ENCODE peak calls at places on chromosome 19, in five cellular contexts. One of them, this sample, is unnamed.

GRCh38 chr19:37551123-37551993 is 43.2 kb downstream of the ZNF571 start:
- DNase-seq in AML-193: no peak
- DNase-seq in NCI-H524: no peak
- DNase-seq in SHP77: no peak
- DNase-seq in HFFc6: no peak
- DNase-seq in this sample: peak

GRCh38 chr19:863305-863620 is 3.8 kb downstream of the CFD start:
- DNase-seq in AML-193: no peak
- DNase-seq in NCI-H524: no peak
- DNase-seq in SHP77: no peak
- DNase-seq in HFFc6: no peak
- DNase-seq in this sample: no peak

GRCh38 chr19:12687496-12688196 is at the start of gene GNG14:
- DNase-seq in AML-193: no peak
- DNase-seq in NCI-H524: peak
- DNase-seq in SHP77: no peak
- DNase-seq in HFFc6: no peak
- DNase-seq in this sample: no peak

GRCh38 chr19:2494084-2494446 is 18.1 kb downstream of the GADD45B start:
- DNase-seq in AML-193: no peak
- DNase-seq in NCI-H524: no peak
- DNase-seq in SHP77: no peak
- DNase-seq in HFFc6: peak
- DNase-seq in this sample: no peak

GRCh38 chr19:3509566-3509989 is 3.5 kb downstream of the FZR1 start:
- DNase-seq in AML-193: no peak
- DNase-seq in NCI-H524: no peak
- DNase-seq in SHP77: no peak
- DNase-seq in HFFc6: peak
- DNase-seq in this sample: no peak

GRCh38 chr19:31626941-31627340 is 277.7 kb upstream of the TSHZ3 start:
- DNase-seq in AML-193: no peak
- DNase-seq in NCI-H524: no peak
- DNase-seq in SHP77: no peak
- DNase-seq in HFFc6: no peak
- DNase-seq in this sample: no peak

GRCh38 chr19:43525836-43526771 is 897 bp downstream of the ETHE1 start:
- DNase-seq in AML-193: peak
- DNase-seq in NCI-H524: no peak
- DNase-seq in SHP77: no peak
- DNase-seq in HFFc6: no peak
- DNase-seq in this sample: no peak

GRCh38 chr19:1001538-1002166 is 1.4 kb downstream of the GRIN3B start:
- DNase-seq in AML-193: peak
- DNase-seq in NCI-H524: peak
- DNase-seq in SHP77: no peak
- DNase-seq in HFFc6: no peak
- DNase-seq in this sample: no peak

GRCh38 chr19:485122-485521 is 11.2 kb upstream of the MADCAM1 start:
- DNase-seq in AML-193: no peak
- DNase-seq in NCI-H524: peak
- DNase-seq in SHP77: no peak
- DNase-seq in HFFc6: no peak
- DNase-seq in this sample: no peak

GRCh38 chr19:1266818-1267440 is 2.2 kb upstream of the CIRBP start:
- DNase-seq in AML-193: peak
- DNase-seq in NCI-H524: peak
- DNase-seq in SHP77: no peak
- DNase-seq in HFFc6: peak
- DNase-seq in this sample: no peak

GRCh38 chr19:34675919-34676318 is 1.0 kb downstream of the SCGB2B2 start:
- DNase-seq in AML-193: no peak
- DNase-seq in NCI-H524: no peak
- DNase-seq in SHP77: no peak
- DNase-seq in HFFc6: no peak
- DNase-seq in this sample: no peak

GRCh38 chr19:41537789-41538188 is 38.2 kb upstream of the CEACAM21 start:
- DNase-seq in AML-193: peak
- DNase-seq in NCI-H524: no peak
- DNase-seq in SHP77: no peak
- DNase-seq in HFFc6: peak
- DNase-seq in this sample: no peak

GRCh38 chr19:55457683-55458457 is 3.6 kb downstream of the ISOC2 start:
- DNase-seq in AML-193: no peak
- DNase-seq in NCI-H524: no peak
- DNase-seq in SHP77: no peak
- DNase-seq in HFFc6: no peak
- DNase-seq in this sample: no peak

GRCh38 chr19:3403489-3404323 is 37.3 kb downstream of the NFIC start:
- DNase-seq in AML-193: no peak
- DNase-seq in NCI-H524: no peak
- DNase-seq in SHP77: no peak
- DNase-seq in HFFc6: peak
- DNase-seq in this sample: peak

GRCh38 chr19:403221-404036 is 5.5 kb downstream of the C2CD4C start:
- DNase-seq in AML-193: no peak
- DNase-seq in NCI-H524: no peak
- DNase-seq in SHP77: peak
- DNase-seq in HFFc6: no peak
- DNase-seq in this sample: no peak

GRCh38 chr19:16896913-16897571 is 8.2 kb downstream of the F2RL3 start:
- DNase-seq in AML-193: no peak
- DNase-seq in NCI-H524: no peak
- DNase-seq in SHP77: peak
- DNase-seq in HFFc6: peak
- DNase-seq in this sample: peak

GRCh38 chr19:17687857-17688784 is at the start of gene UNC13A:
- DNase-seq in AML-193: no peak
- DNase-seq in NCI-H524: peak
- DNase-seq in SHP77: peak
- DNase-seq in HFFc6: no peak
- DNase-seq in this sample: no peak

GRCh38 chr19:49133621-49134454 is 14.5 kb downstream of the PPFIA3 start:
- DNase-seq in AML-193: no peak
- DNase-seq in NCI-H524: no peak
- DNase-seq in SHP77: no peak
- DNase-seq in HFFc6: no peak
- DNase-seq in this sample: no peak

GRCh38 chr19:48720613-48721296 is 1.2 kb upstream of the MAMSTR start:
- DNase-seq in AML-193: no peak
- DNase-seq in NCI-H524: peak
- DNase-seq in SHP77: peak
- DNase-seq in HFFc6: peak
- DNase-seq in this sample: peak

GRCh38 chr19:17337675-17338439 is 504 bp downstream of the GTPBP3 start:
- DNase-seq in AML-193: no peak
- DNase-seq in NCI-H524: no peak
- DNase-seq in SHP77: no peak
- DNase-seq in HFFc6: no peak
- DNase-seq in this sample: no peak

GRCh38 chr19:17579523-17580244 is 24.2 kb downstream of the COLGALT1 start:
- DNase-seq in AML-193: no peak
- DNase-seq in NCI-H524: no peak
- DNase-seq in SHP77: peak
- DNase-seq in HFFc6: peak
- DNase-seq in this sample: no peak

This sample was measured in stromal cell of bone marrow.